ENCODE peak calls at places on chromosomes 12 and 14, in six cellular contexts. G, M, Y, L, K and J are unnamed samples. For H3K27me3, the result is how much of the 10 kb centered on the place peaks cover.

GRCh38 chr14:92647499-92648279 is 100.7 kb downstream of the LGMN start:
- DNase-seq in G (no peak), M (no peak), Y (peak), L (peak), K (no peak), J (no peak)

GRCh38 chr12:31117203-31118011 is 43.7 kb downstream of the DDX11 start:
- DNase-seq in G (peak), M (no peak), Y (peak), L (peak), K (peak), J (peak)

GRCh38 chr12:93419388-93420034 is 22.2 kb downstream of the UBE2N start:
- DNase-seq in G (peak), M (peak), Y (peak), L (peak), K (peak), J (peak)

GRCh38 chr14:26775765-26776577 is 178.1 kb upstream of the NOVA1 start:
- DNase-seq in G (no peak), M (no peak), Y (peak), L (peak), K (peak), J (no peak)

GRCh38 chr14:58747181-58747580 is 109.4 kb downstream of the DACT1 start:
- DNase-seq in G (no peak), M (peak), Y (peak), L (peak), K (peak), J (peak)

GRCh38 chr12:42725839-42726238 is 136.3 kb upstream of the PRICKLE1 start:
- DNase-seq in G (no peak), M (no peak), Y (peak), L (peak), K (peak), J (no peak)

GRCh38 chr12:96219700-96220206 is 25.6 kb downstream of the ELK3 start:
- DNase-seq in G (no peak), M (peak), Y (peak), L (peak), K (peak), J (peak)

GRCh38 chr12:67726868-67727267 is 78.3 kb downstream of the DYRK2 start:
- DNase-seq in G (no peak), M (no peak), Y (no peak), L (no peak), K (no peak), J (no peak)

GRCh38 chr14:55127491-55127951 is 1.5 kb upstream of the LGALS3 start:
- DNase-seq in G (no peak), M (peak), Y (peak), L (peak), K (peak), J (peak)

GRCh38 chr12:14395059-14395778 is 29.7 kb downstream of the ATF7IP start:
- DNase-seq in G (no peak), M (no peak), Y (no peak), L (no peak), K (no peak), J (no peak)

GRCh38 chr14:40417777-40418401 is 985.7 kb upstream of the FBXO33 start:
- DNase-seq in G (peak), M (no peak), Y (peak), L (peak), K (no peak), J (peak)

GRCh38 chr14:88422919-88423318 is 37.5 kb downstream of the SPATA7 start:
- DNase-seq in G (no peak), M (peak), Y (peak), L (peak), K (peak), J (no peak)

DNA sequence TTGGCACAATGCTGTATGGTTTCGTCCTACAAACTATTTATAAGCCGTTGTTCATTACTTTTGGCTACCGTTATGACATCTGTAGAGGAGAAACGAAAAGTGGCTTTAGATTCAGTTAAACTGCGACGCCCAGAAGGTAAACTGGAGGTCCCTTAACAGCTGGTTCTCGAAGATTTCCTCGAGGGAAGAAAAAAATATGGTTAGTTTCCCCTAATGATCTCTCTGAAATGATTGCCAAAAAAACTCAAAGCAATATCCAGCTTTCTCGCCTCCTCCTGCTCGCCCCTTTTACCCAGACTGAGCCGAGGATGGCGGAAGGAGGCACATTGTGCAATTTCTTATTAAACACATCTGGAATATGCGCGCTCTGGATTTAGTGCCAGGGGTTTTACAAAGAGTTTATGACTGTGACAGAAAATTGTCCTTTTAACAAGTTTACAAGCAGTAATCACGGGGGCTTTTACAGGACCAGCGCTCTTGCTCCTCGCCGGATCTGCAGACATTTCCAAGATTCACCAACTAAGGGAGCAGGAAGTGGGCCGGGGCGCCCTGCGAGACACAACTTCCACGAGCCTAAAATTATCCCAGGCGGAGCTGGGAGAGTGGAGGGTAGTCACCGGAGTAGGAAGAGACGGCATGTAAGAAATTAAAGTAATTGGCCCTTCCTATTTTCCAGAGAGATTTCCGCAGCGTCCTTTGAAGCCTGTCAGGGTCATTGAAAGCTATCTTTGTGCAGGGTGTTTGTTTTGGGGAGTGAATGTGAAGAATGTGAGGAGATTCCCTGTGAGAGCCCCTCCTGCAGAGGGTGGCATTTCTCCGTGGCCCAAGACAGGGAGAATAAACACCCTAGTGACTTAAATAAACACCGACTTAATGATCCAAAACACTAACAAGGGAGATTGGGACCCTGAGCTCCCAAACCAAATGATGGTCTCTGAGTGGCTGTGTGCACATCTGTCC is 5.6 kb downstream of the SIX1 start:
- DNase-seq in G (peak), M (no peak), Y (peak), L (no peak), K (no peak), J (peak)
- H3K27me3 ChIP-seq in G (half or more), M (under half), Y (under half), L (under half), K (half or more), J (half or more)

GRCh38 chr14:36510078-36510799 is 9.8 kb downstream of the NKX2-1 start:
- DNase-seq in G (peak), M (no peak), Y (no peak), L (no peak), K (peak), J (peak)

GRCh38 chr14:36508418-36509051 is 11.5 kb downstream of the NKX2-1 start:
- DNase-seq in G (peak), M (no peak), Y (no peak), L (no peak), K (no peak), J (no peak)

GRCh38 chr14:36507847-36508417 is 12.1 kb downstream of the NKX2-1 start:
- DNase-seq in G (peak), M (no peak), Y (no peak), L (no peak), K (no peak), J (no peak)

GRCh38 chr14:36510874-36511273 is 9.2 kb downstream of the NKX2-1 start:
- DNase-seq in G (no peak), M (no peak), Y (no peak), L (no peak), K (no peak), J (no peak)

GRCh38 chr14:36509056-36509917 is 10.7 kb downstream of the NKX2-1 start:
- DNase-seq in G (peak), M (no peak), Y (no peak), L (no peak), K (no peak), J (no peak)
- TF ChIP-seq EZH2 in G (peak), M (no peak), Y (no peak), L (no peak), K (no peak), J (peak)

GRCh38 chr12:120071493-120072020 is 45.0 kb downstream of the RAB35 start:
- DNase-seq in G (no peak), M (no peak), Y (no peak), L (no peak), K (no peak), J (no peak)

GRCh38 chr12:120069278-120069677 is 47.3 kb downstream of the RAB35 start:
- DNase-seq in G (no peak), M (no peak), Y (no peak), L (no peak), K (no peak), J (no peak)

GRCh38 chr12:120076651-120077050 is 39.9 kb downstream of the RAB35 start:
- DNase-seq in G (no peak), M (no peak), Y (no peak), L (no peak), K (no peak), J (no peak)

GRCh38 chr12:120075034-120075616 is 41.4 kb downstream of the RAB35 start:
- DNase-seq in G (no peak), M (no peak), Y (no peak), L (no peak), K (no peak), J (no peak)

GRCh38 chr12:120072472-120072871 is 44.1 kb downstream of the RAB35 start:
- DNase-seq in G (no peak), M (no peak), Y (no peak), L (no peak), K (no peak), J (no peak)
- H3K27me3 ChIP-seq in G (under half), M (under half), Y (under half), L (under half), K (under half), J (under half)

DNA sequence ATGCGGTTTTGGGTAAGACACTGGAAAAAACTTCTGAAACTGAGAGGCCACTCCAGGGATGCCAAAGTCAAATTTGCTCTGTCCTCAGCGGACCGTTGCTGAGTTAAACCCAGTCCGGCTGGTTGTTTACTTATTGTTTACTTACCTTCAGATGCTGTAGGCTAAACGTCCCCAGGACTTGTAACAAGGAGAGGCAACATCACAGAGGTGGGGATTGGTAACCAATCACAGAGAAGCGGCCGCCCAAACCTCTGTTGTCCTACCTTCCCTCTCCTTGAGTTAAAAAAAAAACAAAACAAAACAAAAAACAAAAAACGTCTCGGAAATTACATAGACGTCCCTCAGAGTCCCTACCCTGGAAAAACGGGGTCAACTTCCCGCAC is 380 bp downstream of the ANO2 start:
- DNase-seq in G (peak), M (no peak), Y (peak), L (no peak), K (no peak), J (no peak)
- TF ChIP-seq EZH2 in G (no peak), M (peak), Y (no peak), L (peak), K (no peak), J (no peak)

DNA sequence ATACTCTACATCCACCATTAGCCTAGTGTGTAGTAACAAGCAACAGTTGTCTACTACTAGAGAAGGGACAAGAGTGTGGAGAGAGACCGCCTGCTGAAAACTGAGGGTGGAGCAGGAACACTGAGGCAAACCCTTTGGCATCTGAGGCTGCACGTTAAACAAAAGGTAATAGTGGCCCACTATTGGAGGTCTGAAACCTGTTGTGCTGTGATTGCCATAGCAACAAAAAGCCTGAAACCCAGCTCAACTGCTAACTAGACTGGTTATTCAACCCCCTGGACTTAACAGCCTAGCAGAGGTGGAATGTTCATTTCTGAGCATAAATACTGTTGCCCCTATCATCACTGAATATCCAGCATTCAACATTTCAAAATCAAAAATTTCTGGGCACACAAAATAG is 43.0 kb downstream of the PPP4R4 start:
- DNase-seq in G (peak), M (no peak), Y (no peak), L (no peak), K (no peak), J (peak)
- H3K27me3 ChIP-seq in G (under half), M (under half), Y (under half), L (under half), K (under half), J (under half)

GRCh38 chr14:103104654-103105511 is 10.4 kb downstream of the EXOC3L4 start:
- DNase-seq in G (peak), M (peak), Y (peak), L (peak), K (peak), J (peak)
- TF ChIP-seq EZH2 in G (peak), M (no peak), Y (no peak), L (no peak), K (peak), J (no peak)

GRCh38 chr14:22003471-22003870 is 329.9 kb upstream of the OR4E1 start:
- DNase-seq in G (no peak), M (no peak), Y (no peak), L (no peak), K (no peak), J (no peak)
- H3K27me3 ChIP-seq in G (under half), M (under half), Y (under half), L (under half), K (under half), J (under half)

DNA sequence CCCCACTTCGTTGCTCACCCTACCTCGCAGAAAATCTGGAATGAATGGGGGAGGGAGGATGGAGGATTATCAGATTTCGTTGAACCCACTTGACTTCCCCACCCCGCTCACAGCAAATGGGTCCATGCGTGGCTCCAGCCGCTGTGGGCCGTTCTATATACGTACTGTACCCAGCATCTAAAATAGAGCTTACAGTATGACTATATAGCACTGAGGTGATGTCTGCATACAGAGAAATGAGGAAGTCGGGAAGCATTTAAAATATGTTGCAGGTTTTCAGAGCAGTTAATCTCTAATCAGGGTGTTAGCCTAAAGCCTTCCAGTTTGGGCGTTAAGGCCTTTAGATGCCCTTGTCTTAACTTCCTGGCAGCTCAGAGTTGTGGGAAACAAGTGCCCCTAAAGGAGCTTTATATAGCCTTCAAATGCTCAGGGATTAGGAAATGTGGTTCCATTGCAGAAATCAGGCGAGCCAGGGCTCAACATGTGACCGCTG is 1.4 kb downstream of the BICDL1 start:
- DNase-seq in G (peak), M (peak), Y (no peak), L (no peak), K (no peak), J (no peak)
- TF ChIP-seq EZH2 in G (no peak), M (no peak), Y (peak), L (no peak), K (peak), J (no peak)